ENCODE peak calls at places on chromosomes 7 and 10, in eight cellular contexts. One of them, this sample, is unnamed.

GRCh38 chr7:138980575-138981285 is 459 bp downstream of the KIAA1549 start:
- DNase-seq in HCT116: no peak
- DNase-seq in bronchial epithelial cell: peak; percentile 7
- DNase-seq in fibroblast of lung: no peak
- DNase-seq in epithelial cell of proximal tubule: no peak
- DNase-seq in AG04450: no peak
- DNase-seq in BJ: no peak
- DNase-seq in spleen: peak; percentile 77
- DNase-seq in this sample: no peak

GRCh38 chr7:116501425-116502167 is 2.1 kb downstream of the CAV2 start:
- DNase-seq in HCT116: no peak
- DNase-seq in bronchial epithelial cell: peak; percentile 69
- DNase-seq in fibroblast of lung: peak; percentile 40
- DNase-seq in epithelial cell of proximal tubule: no peak
- DNase-seq in AG04450: no peak
- DNase-seq in BJ: no peak
- DNase-seq in spleen: no peak
- DNase-seq in this sample: peak; percentile 50

GRCh38 chr10:83522881-83523386 is 616.4 kb upstream of the GHITM start:
- DNase-seq in HCT116: no peak
- DNase-seq in bronchial epithelial cell: no peak
- DNase-seq in fibroblast of lung: no peak
- DNase-seq in epithelial cell of proximal tubule: no peak
- DNase-seq in AG04450: no peak
- DNase-seq in BJ: peak; percentile 94
- DNase-seq in spleen: no peak
- DNase-seq in this sample: peak; percentile 62

GRCh38 chr10:80196950-80197315 is 8.4 kb downstream of the ANXA11 start:
- DNase-seq in HCT116: no peak
- DNase-seq in bronchial epithelial cell: no peak
- DNase-seq in fibroblast of lung: no peak
- DNase-seq in epithelial cell of proximal tubule: no peak
- DNase-seq in AG04450: no peak
- DNase-seq in BJ: no peak
- DNase-seq in spleen: no peak
- DNase-seq in this sample: no peak

GRCh38 chr7:85046512-85046911 is 140.3 kb downstream of the SEMA3D start:
- DNase-seq in HCT116: no peak
- DNase-seq in bronchial epithelial cell: no peak
- DNase-seq in fibroblast of lung: no peak
- DNase-seq in epithelial cell of proximal tubule: no peak
- DNase-seq in AG04450: no peak
- DNase-seq in BJ: no peak
- DNase-seq in spleen: no peak
- DNase-seq in this sample: no peak

GRCh38 chr7:22654836-22655235 is 72.2 kb upstream of the IL6 start:
- DNase-seq in HCT116: no peak
- DNase-seq in bronchial epithelial cell: no peak
- DNase-seq in fibroblast of lung: no peak
- DNase-seq in epithelial cell of proximal tubule: no peak
- DNase-seq in AG04450: no peak
- DNase-seq in BJ: no peak
- DNase-seq in spleen: no peak
- DNase-seq in this sample: no peak

GRCh38 chr10:102504179-102504975 is 605 bp downstream of the SUFU start:
- DNase-seq in HCT116: no peak
- DNase-seq in bronchial epithelial cell: peak; percentile 32
- DNase-seq in fibroblast of lung: peak; percentile 32
- DNase-seq in epithelial cell of proximal tubule: no peak
- DNase-seq in AG04450: no peak
- DNase-seq in BJ: no peak
- DNase-seq in spleen: peak; percentile 89
- DNase-seq in this sample: peak; percentile 48

GRCh38 chr7:28432105-28432504 is 19.8 kb downstream of the CREB5 start:
- DNase-seq in HCT116: no peak
- DNase-seq in bronchial epithelial cell: no peak
- DNase-seq in fibroblast of lung: no peak
- DNase-seq in epithelial cell of proximal tubule: no peak
- DNase-seq in AG04450: no peak
- DNase-seq in BJ: no peak
- DNase-seq in spleen: no peak
- DNase-seq in this sample: no peak

GRCh38 chr10:133123050-133123745 is 35.5 kb downstream of the ADGRA1 start:
- DNase-seq in HCT116: no peak
- DNase-seq in bronchial epithelial cell: no peak
- DNase-seq in fibroblast of lung: no peak
- DNase-seq in epithelial cell of proximal tubule: no peak
- DNase-seq in AG04450: no peak
- DNase-seq in BJ: no peak
- DNase-seq in spleen: peak; percentile 67
- DNase-seq in this sample: no peak

GRCh38 chr7:30931161-30931926 is 19.7 kb downstream of the AQP1 start:
- DNase-seq in HCT116: no peak
- DNase-seq in bronchial epithelial cell: no peak
- DNase-seq in fibroblast of lung: no peak
- DNase-seq in epithelial cell of proximal tubule: peak; percentile 71
- DNase-seq in AG04450: no peak
- DNase-seq in BJ: no peak
- DNase-seq in spleen: peak; percentile 68
- DNase-seq in this sample: no peak

GRCh38 chr10:70139151-70139996 is 6.7 kb upstream of the AIFM2 start:
- DNase-seq in HCT116: no peak
- DNase-seq in bronchial epithelial cell: no peak
- DNase-seq in fibroblast of lung: no peak
- DNase-seq in epithelial cell of proximal tubule: no peak
- DNase-seq in AG04450: no peak
- DNase-seq in BJ: no peak
- DNase-seq in spleen: peak; percentile 33
- DNase-seq in this sample: no peak

GRCh38 chr10:48192916-48193450 is 81.5 kb downstream of the FRMPD2 start:
- DNase-seq in HCT116: no peak
- DNase-seq in bronchial epithelial cell: no peak
- DNase-seq in fibroblast of lung: no peak
- DNase-seq in epithelial cell of proximal tubule: no peak
- DNase-seq in AG04450: no peak
- DNase-seq in BJ: no peak
- DNase-seq in spleen: no peak
- DNase-seq in this sample: no peak

GRCh38 chr7:136062625-136063336 is 85.6 kb upstream of the MTPN start:
- DNase-seq in HCT116: no peak
- DNase-seq in bronchial epithelial cell: no peak
- DNase-seq in fibroblast of lung: no peak
- DNase-seq in epithelial cell of proximal tubule: no peak
- DNase-seq in AG04450: no peak
- DNase-seq in BJ: no peak
- DNase-seq in spleen: no peak
- DNase-seq in this sample: no peak

GRCh38 chr10:76333331-76333730 is 901.9 kb downstream of the LRMDA start:
- DNase-seq in HCT116: no peak
- DNase-seq in bronchial epithelial cell: no peak
- DNase-seq in fibroblast of lung: no peak
- DNase-seq in epithelial cell of proximal tubule: no peak
- DNase-seq in AG04450: no peak
- DNase-seq in BJ: no peak
- DNase-seq in spleen: no peak
- DNase-seq in this sample: no peak

DNA sequence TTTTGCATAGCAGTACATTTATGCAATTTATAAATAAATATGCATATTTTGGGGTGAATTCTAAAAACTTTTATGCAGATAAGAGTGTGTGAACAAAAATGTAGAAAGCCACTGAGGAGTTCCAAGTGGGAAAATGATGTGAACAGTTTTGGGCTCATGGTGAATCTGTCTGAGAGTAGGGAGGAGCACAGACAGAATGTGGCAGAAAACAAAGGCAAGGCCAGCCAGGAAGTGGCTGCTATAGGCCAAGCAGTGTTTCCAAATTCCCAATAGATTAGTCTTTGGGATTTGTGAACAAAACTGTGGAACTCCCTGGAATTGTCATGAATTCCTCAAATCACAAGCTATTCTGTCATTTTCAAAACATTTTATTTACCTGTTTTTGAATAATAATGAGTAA is 73.6 kb upstream of the AMPH start:
- DNase-seq in HCT116: no peak
- DNase-seq in bronchial epithelial cell: peak; percentile 4
- DNase-seq in fibroblast of lung: no peak
- DNase-seq in epithelial cell of proximal tubule: no peak
- DNase-seq in AG04450: no peak
- DNase-seq in BJ: no peak
- DNase-seq in spleen: no peak
- DNase-seq in this sample: no peak
- TF ChIP-seq CTCF in HCT116: no peak
- TF ChIP-seq CTCF in bronchial epithelial cell: no peak
- TF ChIP-seq CTCF in fibroblast of lung: no peak
- TF ChIP-seq CTCF in epithelial cell of proximal tubule: no peak
- TF ChIP-seq CTCF in AG04450: no peak
- TF ChIP-seq CTCF in BJ: no peak
- TF ChIP-seq CTCF in spleen: no peak
- TF ChIP-seq CTCF in this sample: no peak

GRCh38 chr7:95394370-95394769 is 1.8 kb downstream of the PON3 start:
- DNase-seq in HCT116: no peak
- DNase-seq in bronchial epithelial cell: no peak
- DNase-seq in fibroblast of lung: no peak
- DNase-seq in epithelial cell of proximal tubule: no peak
- DNase-seq in AG04450: no peak
- DNase-seq in BJ: no peak
- DNase-seq in spleen: no peak
- DNase-seq in this sample: no peak

GRCh38 chr7:95398155-95398940 is 2.2 kb upstream of the PON3 start:
- DNase-seq in HCT116: no peak
- DNase-seq in bronchial epithelial cell: no peak
- DNase-seq in fibroblast of lung: no peak
- DNase-seq in epithelial cell of proximal tubule: no peak
- DNase-seq in AG04450: no peak
- DNase-seq in BJ: no peak
- DNase-seq in spleen: no peak
- DNase-seq in this sample: no peak

GRCh38 chr7:95396136-95397032 is at the start of gene PON3:
- DNase-seq in HCT116: peak; percentile 22
- DNase-seq in bronchial epithelial cell: peak; percentile 32
- DNase-seq in fibroblast of lung: no peak
- DNase-seq in epithelial cell of proximal tubule: no peak
- DNase-seq in AG04450: no peak
- DNase-seq in BJ: no peak
- DNase-seq in spleen: peak; percentile 72
- DNase-seq in this sample: no peak

GRCh38 chr7:95397381-95397780 is 1.2 kb upstream of the PON3 start:
- DNase-seq in HCT116: no peak
- DNase-seq in bronchial epithelial cell: no peak
- DNase-seq in fibroblast of lung: no peak
- DNase-seq in epithelial cell of proximal tubule: no peak
- DNase-seq in AG04450: no peak
- DNase-seq in BJ: no peak
- DNase-seq in spleen: no peak
- DNase-seq in this sample: peak; percentile 7

DNA sequence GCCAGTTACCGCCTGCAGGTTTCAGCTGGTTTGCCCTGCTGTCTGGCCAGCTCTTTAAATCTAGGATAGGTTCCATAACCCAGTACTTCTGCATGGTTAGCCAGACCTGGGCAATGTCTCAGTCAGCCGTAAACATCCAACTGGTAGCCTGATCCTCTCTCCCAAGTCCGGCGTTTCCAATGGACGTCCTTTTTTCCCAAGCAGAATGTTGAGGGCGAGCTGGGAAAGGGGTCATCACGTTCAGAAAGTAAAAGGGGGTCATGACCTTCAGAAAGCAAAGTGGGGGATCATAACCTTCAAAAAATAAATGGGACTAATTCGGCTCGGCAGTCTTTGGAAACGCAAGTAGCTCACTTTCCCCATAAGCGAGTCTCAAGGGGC is 430 bp downstream of the PON3 start:
- DNase-seq in HCT116: no peak
- DNase-seq in bronchial epithelial cell: no peak
- DNase-seq in fibroblast of lung: no peak
- DNase-seq in epithelial cell of proximal tubule: no peak
- DNase-seq in AG04450: no peak
- DNase-seq in BJ: no peak
- DNase-seq in spleen: no peak
- DNase-seq in this sample: no peak
- H3K4me3 ChIP-seq in HCT116: peak overlapping the region; percentile 46
- H3K4me3 ChIP-seq in bronchial epithelial cell: peak overlapping the region; percentile 44
- H3K4me3 ChIP-seq in fibroblast of lung: no peak overlapping the region
- H3K4me3 ChIP-seq in epithelial cell of proximal tubule: no peak overlapping the region
- H3K4me3 ChIP-seq in AG04450: no peak overlapping the region
- H3K4me3 ChIP-seq in BJ: no peak overlapping the region
- H3K4me3 ChIP-seq in spleen: peak overlapping the region; percentile 28
- H3K4me3 ChIP-seq in this sample: no peak overlapping the region

DNA sequence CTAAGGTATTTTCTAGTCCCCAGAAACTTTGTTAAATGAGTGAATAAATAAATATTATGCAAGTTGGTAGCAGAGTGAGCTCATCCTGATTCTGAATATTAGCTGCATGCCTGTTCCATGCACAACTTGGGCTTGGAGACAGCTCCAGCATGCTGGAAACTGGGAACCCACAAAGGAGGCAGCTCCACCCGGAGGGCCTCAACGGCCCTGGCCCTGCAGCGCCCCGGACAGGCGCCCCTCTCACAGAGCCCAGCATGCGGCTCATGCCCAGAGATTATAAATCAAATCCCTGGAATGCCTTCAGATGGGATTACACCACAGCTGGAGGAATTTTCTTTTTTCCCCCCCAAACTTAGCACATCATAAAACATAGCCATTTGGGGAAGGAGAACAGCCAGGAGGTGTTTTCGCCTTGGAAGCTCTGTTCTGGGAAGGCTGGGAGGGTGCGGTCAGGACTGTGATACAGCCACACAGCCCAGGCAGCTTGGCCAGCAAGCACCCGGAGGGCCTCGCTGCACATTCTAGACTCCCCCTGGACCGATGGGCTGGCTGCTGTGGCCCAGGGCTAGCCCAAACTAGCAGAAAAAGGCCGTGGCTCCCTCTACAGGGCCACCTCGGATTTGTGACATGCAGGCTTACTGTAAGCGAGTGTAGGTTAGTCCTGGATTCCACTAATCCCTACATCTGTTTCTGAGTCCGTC is 102.4 kb downstream of the PTPN20 start:
- DNase-seq in HCT116: no peak
- DNase-seq in bronchial epithelial cell: no peak
- DNase-seq in fibroblast of lung: peak; percentile 6
- DNase-seq in epithelial cell of proximal tubule: no peak
- DNase-seq in AG04450: no peak
- DNase-seq in BJ: no peak
- DNase-seq in spleen: no peak
- DNase-seq in this sample: no peak
- TF ChIP-seq CTCF in HCT116: peak; percentile 14
- TF ChIP-seq CTCF in bronchial epithelial cell: no peak
- TF ChIP-seq CTCF in fibroblast of lung: no peak
- TF ChIP-seq CTCF in epithelial cell of proximal tubule: no peak
- TF ChIP-seq CTCF in AG04450: no peak
- TF ChIP-seq CTCF in BJ: no peak
- TF ChIP-seq CTCF in spleen: no peak
- TF ChIP-seq CTCF in this sample: no peak

DNA sequence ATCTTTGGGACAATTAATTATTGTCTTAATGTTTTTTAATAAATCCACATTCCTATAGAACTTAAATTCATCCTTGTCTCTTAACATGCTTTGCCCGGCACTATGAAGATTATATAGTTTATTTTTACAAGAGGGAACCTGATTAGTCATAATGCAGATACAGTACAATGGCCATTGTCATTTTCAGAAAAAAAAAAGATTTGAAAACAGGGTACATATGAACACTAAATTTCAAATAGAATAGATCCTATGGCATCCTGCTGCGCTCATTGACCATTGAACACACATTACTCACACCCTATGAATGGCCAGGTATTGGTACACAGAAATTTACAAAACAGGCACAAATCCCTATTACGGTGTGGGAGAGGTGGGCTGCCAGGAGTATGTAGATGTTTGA is 2.0 kb upstream of the KLF6 start:
- DNase-seq in HCT116: no peak
- DNase-seq in bronchial epithelial cell: peak; percentile 63
- DNase-seq in fibroblast of lung: no peak
- DNase-seq in epithelial cell of proximal tubule: no peak
- DNase-seq in AG04450: no peak
- DNase-seq in BJ: no peak
- DNase-seq in spleen: no peak
- DNase-seq in this sample: no peak
- H3K4me3 ChIP-seq in HCT116: no peak overlapping the region
- H3K4me3 ChIP-seq in bronchial epithelial cell: no peak overlapping the region
- H3K4me3 ChIP-seq in fibroblast of lung: no peak overlapping the region
- H3K4me3 ChIP-seq in epithelial cell of proximal tubule: no peak overlapping the region
- H3K4me3 ChIP-seq in AG04450: no peak overlapping the region
- H3K4me3 ChIP-seq in BJ: no peak overlapping the region
- H3K4me3 ChIP-seq in spleen: no peak overlapping the region
- H3K4me3 ChIP-seq in this sample: no peak overlapping the region

This sample was measured in choroid plexus epithelial cell.